ENCODE peak calls at places on chromosome 21, in seven cellular contexts. E, R, X, Y, F, K and V are unnamed samples.

GRCh38 chr21:31781737-31782136 is 49.8 kb upstream of the SCAF4 start:
- DNase-seq in E (peak), R (no peak), X (no peak), Y (peak), F (no peak), K (no peak), V (peak)

GRCh38 chr21:25938673-25939395 is 204.1 kb downstream of the GABPA start:
- DNase-seq in E (no peak), R (no peak), X (no peak), Y (peak), F (no peak), K (no peak), V (peak)

GRCh38 chr21:43812139-43812821 is 22.9 kb downstream of the RRP1 start:
- DNase-seq in E (peak), R (no peak), X (no peak), Y (peak), F (no peak), K (no peak), V (no peak)

GRCh38 chr21:41147096-41147978 is 20.6 kb upstream of the BACE2 start:
- DNase-seq in E (no peak), R (no peak), X (no peak), Y (peak), F (no peak), K (no peak), V (no peak)

GRCh38 chr21:18666725-18667124 is 263.1 kb upstream of the TMPRSS15 start:
- DNase-seq in E (no peak), R (no peak), X (no peak), Y (no peak), F (no peak), K (no peak), V (no peak)

GRCh38 chr21:44927587-44928461 is 7.1 kb upstream of the ITGB2 start:
- DNase-seq in E (no peak), R (no peak), X (peak), Y (peak), F (peak), K (no peak), V (no peak)

GRCh38 chr21:26736449-26736848 is 108.8 kb downstream of the ADAMTS1 start:
- DNase-seq in E (no peak), R (no peak), X (no peak), Y (no peak), F (no peak), K (no peak), V (no peak)

GRCh38 chr21:32828908-32829307 is 57.4 kb upstream of the PAXBP1 start:
- DNase-seq in E (no peak), R (no peak), X (no peak), Y (no peak), F (no peak), K (no peak), V (no peak)

GRCh38 chr21:30710499-30710898 is 8.1 kb downstream of the KRTAP21-3 start:
- DNase-seq in E (no peak), R (no peak), X (no peak), Y (no peak), F (no peak), K (no peak), V (no peak)

GRCh38 chr21:41207401-41208388 is 39.7 kb downstream of the BACE2 start:
- DNase-seq in E (peak), R (no peak), X (no peak), Y (peak), F (no peak), K (no peak), V (no peak)

GRCh38 chr21:36690637-36691538 is 8.0 kb upstream of the SIM2 start:
- DNase-seq in E (no peak), R (no peak), X (no peak), Y (no peak), F (no peak), K (no peak), V (no peak)